ENCODE peak calls at places on chromosomes 3 and 15, in ten cellular contexts. D, X, B, Q, J, F, E, L, R and K are unnamed samples.

GRCh38 chr3:52086939-52087675 is 30.7 kb upstream of the DUSP7 start:
- DNase-seq in D (no peak), X (no peak), B (no peak), Q (peak; percentile 34), J (no peak), F (no peak), E (peak; percentile 56), L (peak; percentile 17), R (no peak), K (no peak)

GRCh38 chr3:37712918-37713819 is 148.5 kb upstream of the CTDSPL start:
- DNase-seq in D (no peak), X (no peak), B (peak; percentile 69), Q (peak; percentile 35), J (no peak), F (no peak), E (no peak), L (peak; percentile 67), R (no peak), K (peak; percentile 23)

GRCh38 chr15:57156210-57156887 is 220.0 kb upstream of the CGNL1 start:
- DNase-seq in D (no peak), X (no peak), B (no peak), Q (no peak), J (no peak), F (no peak), E (no peak), L (peak; percentile 21), R (no peak), K (no peak)

GRCh38 chr3:65971281-65972252 is 67.2 kb downstream of the MAGI1 start:
- DNase-seq in D (no peak), X (no peak), B (no peak), Q (peak; percentile 53), J (no peak), F (no peak), E (no peak), L (peak; percentile 39), R (no peak), K (no peak)

GRCh38 chr3:172522871-172523818 is at the start of gene TNFSF10:
- DNase-seq in D (peak; percentile 55), X (peak; percentile 39), B (peak; percentile 95), Q (peak; percentile 47), J (no peak), F (peak; percentile 62), E (peak; percentile 77), L (no peak), R (peak; percentile 52), K (peak; percentile 49)

GRCh38 chr3:182148360-182148759 is 436.6 kb downstream of the SOX2 start:
- DNase-seq in D (no peak), X (no peak), B (no peak), Q (no peak), J (no peak), F (no peak), E (no peak), L (no peak), R (peak; percentile 53), K (peak; percentile 18)

GRCh38 chr3:184523825-184524615 is 37.6 kb upstream of the EPHB3 start:
- DNase-seq in D (no peak), X (no peak), B (peak; percentile 72), Q (peak; percentile 87), J (no peak), F (peak; percentile 21), E (no peak), L (peak; percentile 30), R (no peak), K (peak; percentile 50)

GRCh38 chr15:48869966-48870365 is 8.0 kb upstream of the EID1 start:
- DNase-seq in D (no peak), X (no peak), B (no peak), Q (no peak), J (no peak), F (no peak), E (no peak), L (no peak), R (no peak), K (no peak)

GRCh38 chr3:177427540-177427939 is 230.3 kb upstream of the TBL1XR1 start:
- DNase-seq in D (no peak), X (no peak), B (peak; percentile 90), Q (peak; percentile 59), J (no peak), F (no peak), E (no peak), L (peak; percentile 69), R (no peak), K (no peak)

GRCh38 chr3:171013822-171014748 is 12.4 kb downstream of the SLC2A2 start:
- DNase-seq in D (no peak), X (no peak), B (no peak), Q (no peak), J (no peak), F (no peak), E (no peak), L (no peak), R (no peak), K (no peak)

GRCh38 chr3:71173421-71173975 is 410.0 kb downstream of the FOXP1 start:
- DNase-seq in D (no peak), X (no peak), B (no peak), Q (peak; percentile 71), J (no peak), F (no peak), E (no peak), L (peak; percentile 35), R (no peak), K (no peak)

GRCh38 chr3:70531063-70531657 is 218.7 kb upstream of the MDFIC2 start:
- DNase-seq in D (no peak), X (no peak), B (peak; percentile 11), Q (peak; percentile 55), J (peak; percentile 38), F (no peak), E (no peak), L (peak; percentile 58), R (no peak), K (peak; percentile 11)

GRCh38 chr3:9270704-9271103 is 21.3 kb upstream of the SRGAP3 start:
- DNase-seq in D (no peak), X (no peak), B (no peak), Q (no peak), J (no peak), F (no peak), E (no peak), L (no peak), R (no peak), K (no peak)

GRCh38 chr3:189724366-189724765 is 93.2 kb downstream of the TP63 start:
- DNase-seq in D (no peak), X (no peak), B (no peak), Q (peak; percentile 64), J (no peak), F (no peak), E (no peak), L (no peak), R (no peak), K (no peak)

GRCh38 chr3:124986153-124987143 is 51.9 kb upstream of the MUC13 start:
- DNase-seq in D (no peak), X (no peak), B (peak; percentile 99), Q (peak; percentile 97), J (no peak), F (no peak), E (no peak), L (peak; percentile 90), R (no peak), K (peak; percentile 68)

GRCh38 chr3:17740703-17741102 is 1.7 kb downstream of the TBC1D5 start:
- DNase-seq in D (no peak), X (no peak), B (peak; percentile 39), Q (peak; percentile 60), J (no peak), F (no peak), E (no peak), L (peak; percentile 40), R (peak; percentile 58), K (peak; percentile 52)

GRCh38 chr15:75347222-75348033 is 589 bp downstream of the NEIL1 start:
- DNase-seq in D (peak; percentile 52), X (no peak), B (no peak), Q (peak; percentile 60), J (peak; percentile 45), F (peak; percentile 77), E (peak; percentile 79), L (no peak), R (no peak), K (no peak)

GRCh38 chr3:182357928-182358327 is 435.4 kb upstream of the ATP11B start:
- DNase-seq in D (no peak), X (no peak), B (peak; percentile 80), Q (no peak), J (no peak), F (no peak), E (no peak), L (no peak), R (no peak), K (no peak)